ENCODE peak calls at places on chromosomes 2 and 18, in ten cellular contexts. F is naive thymus-derived CD4-positive, alpha-beta T cell; G is CD8-positive, alpha-beta T cell; Z is CD4-positive, alpha-beta T cell; W is pancreas; R is OCI-LY7; Q is right lobe of liver; N is ovary; V is H1; T is effector memory CD4-positive, alpha-beta T cell. C is an unnamed sample.

GRCh38 chr2:204389122-204389521 is 156.2 kb upstream of the PARD3B start:
- DNase-seq in F (no peak), G (no peak), Z (no peak), W (no peak), R (no peak), Q (no peak), N (no peak), V (no peak), T (no peak), C (no peak)

GRCh38 chr2:44297431-44297830 is 22.2 kb downstream of the SLC3A1 start:
- DNase-seq in F (no peak), G (no peak), Z (no peak), W (no peak), R (no peak), Q (no peak), N (no peak), V (no peak), T (no peak), C (no peak)

GRCh38 chr2:173599821-173600354 is 245.2 kb downstream of the CDCA7 start:
- DNase-seq in F (no peak), G (no peak), Z (no peak), W (no peak), R (no peak), Q (no peak), N (no peak), V (no peak), T (no peak), C (no peak)

GRCh38 chr2:40625849-40626248 is 174.0 kb upstream of the SLC8A1 start:
- DNase-seq in F (no peak), G (no peak), Z (no peak), W (no peak), R (no peak), Q (no peak), N (no peak), V (no peak), T (no peak), C (no peak)

GRCh38 chr2:118310878-118311442 is 222.7 kb downstream of the INSIG2 start:
- DNase-seq in F (no peak), G (no peak), Z (no peak), W (peak), R (no peak), Q (no peak), N (no peak), V (peak), T (no peak), C (peak)

GRCh38 chr18:50594931-50595330 is 35.0 kb downstream of the MAPK4 start:
- DNase-seq in F (no peak), G (no peak), Z (no peak), W (no peak), R (no peak), Q (no peak), N (no peak), V (no peak), T (no peak), C (peak)

GRCh38 chr2:173118385-173118784 is 42.7 kb downstream of the MAP3K20 start:
- DNase-seq in F (no peak), G (no peak), Z (no peak), W (no peak), R (no peak), Q (no peak), N (no peak), V (no peak), T (no peak), C (no peak)

GRCh38 chr2:173355132-173355865 is 627 bp downstream of the CDCA7 start:
- DNase-seq in F (peak), G (no peak), Z (peak), W (peak), R (peak), Q (peak), N (peak), V (peak), T (no peak), C (peak)

GRCh38 chr18:60980422-60981005 is 352.7 kb upstream of the CDH20 start:
- DNase-seq in F (no peak), G (no peak), Z (no peak), W (no peak), R (no peak), Q (no peak), N (no peak), V (no peak), T (no peak), C (no peak)

GRCh38 chr2:161049571-161049970 is 110.7 kb upstream of the TANK start:
- DNase-seq in F (no peak), G (no peak), Z (no peak), W (no peak), R (no peak), Q (no peak), N (no peak), V (no peak), T (no peak), C (no peak)

GRCh38 chr2:26483957-26484565 is 6.1 kb upstream of the OTOF start:
- DNase-seq in F (no peak), G (no peak), Z (no peak), W (peak), R (no peak), Q (no peak), N (peak), V (no peak), T (no peak), C (peak)

GRCh38 chr2:102337481-102338386 is 17.9 kb upstream of the IL18R1 start:
- DNase-seq in F (no peak), G (no peak), Z (no peak), W (no peak), R (no peak), Q (no peak), N (no peak), V (no peak), T (no peak), C (no peak)

GRCh38 chr18:48229445-48230052 is 179.6 kb downstream of the ZBTB7C start:
- DNase-seq in F (no peak), G (no peak), Z (no peak), W (no peak), R (no peak), Q (no peak), N (peak), V (no peak), T (no peak), C (no peak)

GRCh38 chr2:202102425-202103005 is 29.5 kb downstream of the KIAA2012 start:
- DNase-seq in F (no peak), G (no peak), Z (no peak), W (no peak), R (no peak), Q (no peak), N (no peak), V (no peak), T (no peak), C (no peak)

GRCh38 chr2:239715606-239716005 is 309.5 kb downstream of the NDUFA10 start:
- DNase-seq in F (no peak), G (no peak), Z (no peak), W (no peak), R (no peak), Q (no peak), N (no peak), V (no peak), T (no peak), C (no peak)

GRCh38 chr2:195636890-195637289 is 20.1 kb upstream of the SLC39A10 start:
- DNase-seq in F (no peak), G (no peak), Z (no peak), W (no peak), R (no peak), Q (no peak), N (no peak), V (no peak), T (no peak), C (no peak)

GRCh38 chr2:146870691-146871090 is 974.1 kb upstream of the ACVR2A start:
- DNase-seq in F (no peak), G (no peak), Z (no peak), W (no peak), R (no peak), Q (no peak), N (no peak), V (no peak), T (no peak), C (no peak)

GRCh38 chr2:146874260-146874658 is 970.6 kb upstream of the ACVR2A start:
- DNase-seq in F (no peak), G (no peak), Z (no peak), W (no peak), R (no peak), Q (no peak), N (no peak), V (no peak), T (no peak), C (no peak)

GRCh38 chr2:146873056-146873455 is 971.8 kb upstream of the ACVR2A start:
- DNase-seq in F (no peak), G (no peak), Z (no peak), W (no peak), R (no peak), Q (no peak), N (no peak), V (no peak), T (no peak), C (no peak)

GRCh38 chr2:146869328-146869727 is 975.5 kb upstream of the ACVR2A start:
- DNase-seq in F (no peak), G (no peak), Z (no peak), W (no peak), R (no peak), Q (no peak), N (no peak), V (no peak), T (no peak), C (no peak)

DNA sequence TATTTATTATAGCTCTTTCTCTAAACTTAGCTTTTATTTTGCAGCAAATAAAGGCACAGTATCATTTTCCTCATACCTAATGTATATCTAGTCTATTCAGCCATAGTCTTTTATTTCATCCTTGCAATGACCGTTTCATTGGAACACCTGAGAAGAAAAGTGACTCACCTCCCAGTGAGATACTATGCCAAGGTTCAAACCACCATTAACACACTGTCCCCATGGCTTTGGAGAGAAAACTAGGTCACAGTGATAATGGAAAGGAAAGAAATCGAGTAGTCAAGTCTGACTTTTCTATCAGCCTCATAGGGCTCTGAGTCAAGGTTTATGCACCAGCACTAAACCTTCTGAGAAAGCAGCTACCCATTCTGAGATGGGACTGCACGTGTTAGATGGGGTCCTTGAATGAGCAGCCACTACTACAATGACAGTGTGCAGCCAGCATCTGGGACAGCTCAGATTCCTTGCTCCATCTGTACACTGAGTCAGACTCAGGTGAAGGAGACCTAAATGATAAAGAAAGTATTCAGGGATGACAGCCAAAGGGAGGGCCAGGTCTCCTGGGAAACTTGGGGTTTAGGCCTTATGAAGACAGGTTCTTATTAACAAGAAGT is 971.1 kb upstream of the ACVR2A start:
- DNase-seq in F (no peak), G (no peak), Z (no peak), W (no peak), R (no peak), Q (no peak), N (no peak), V (no peak), T (no peak), C (no peak)
- H3K27ac ChIP-seq in F (no peak), G (no peak), Z (no peak), W (no peak), R (no peak), Q (no peak), N (no peak), V (no peak), T (no peak), C (no peak)

GRCh38 chr2:36594849-36595248 is 3.1 kb downstream of the FEZ2 start:
- DNase-seq in F (no peak), G (no peak), Z (no peak), W (no peak), R (no peak), Q (no peak), N (no peak), V (no peak), T (no peak), C (no peak)
- H3K27ac ChIP-seq in F (no peak), G (no peak), Z (no peak), W (no peak), R (no peak), Q (no peak), N (no peak), V (no peak), T (no peak), C (no peak)

GRCh38 chr2:83079007-83079406 is 1380.1 kb downstream of the SUCLG1 start:
- DNase-seq in F (no peak), G (no peak), Z (no peak), W (no peak), R (no peak), Q (no peak), N (no peak), V (no peak), T (no peak), C (no peak)

GRCh38 chr2:83085869-83086268 is 1373.2 kb downstream of the SUCLG1 start:
- DNase-seq in F (no peak), G (no peak), Z (no peak), W (no peak), R (no peak), Q (no peak), N (no peak), V (no peak), T (no peak), C (no peak)

GRCh38 chr2:83081835-83082522 is 1377.1 kb downstream of the SUCLG1 start:
- DNase-seq in F (no peak), G (no peak), Z (no peak), W (no peak), R (no peak), Q (no peak), N (no peak), V (no peak), T (no peak), C (no peak)
- H3K27ac ChIP-seq in F (no peak), G (no peak), Z (no peak), W (no peak), R (no peak), Q (no peak), N (no peak), V (no peak), T (no peak), C (no peak)

GRCh38 chr2:221447310-221447709 is 124.8 kb downstream of the EPHA4 start:
- DNase-seq in F (no peak), G (no peak), Z (no peak), W (no peak), R (no peak), Q (no peak), N (no peak), V (no peak), T (no peak), C (no peak)

GRCh38 chr2:221446140-221446539 is 126.0 kb downstream of the EPHA4 start:
- DNase-seq in F (no peak), G (no peak), Z (no peak), W (no peak), R (no peak), Q (no peak), N (no peak), V (no peak), T (no peak), C (no peak)

GRCh38 chr2:221443631-221444030 is 128.5 kb downstream of the EPHA4 start:
- DNase-seq in F (no peak), G (no peak), Z (no peak), W (no peak), R (no peak), Q (no peak), N (no peak), V (no peak), T (no peak), C (no peak)

GRCh38 chr2:221448086-221448856 is 123.8 kb downstream of the EPHA4 start:
- DNase-seq in F (no peak), G (no peak), Z (no peak), W (no peak), R (no peak), Q (no peak), N (no peak), V (no peak), T (no peak), C (no peak)

DNA sequence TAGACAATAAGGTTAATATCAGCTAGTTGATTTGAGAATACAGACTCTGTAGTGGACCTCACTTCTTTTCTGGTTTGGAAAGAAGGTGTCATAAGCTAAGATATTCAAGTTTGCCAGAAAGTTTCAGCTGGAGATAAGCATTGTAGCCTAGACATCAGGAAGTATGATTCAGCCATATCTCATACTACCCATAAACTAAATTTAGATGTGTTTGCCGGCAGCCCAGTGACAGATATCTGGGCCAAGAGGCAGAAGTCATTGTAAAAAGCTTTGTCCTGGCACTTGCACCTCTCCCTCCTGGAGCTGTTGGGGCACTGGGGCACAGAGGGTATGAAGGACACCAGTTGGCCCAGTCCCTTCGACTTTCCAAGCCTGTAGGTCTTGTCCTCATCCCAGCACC is 128.0 kb downstream of the EPHA4 start:
- DNase-seq in F (no peak), G (no peak), Z (no peak), W (no peak), R (no peak), Q (no peak), N (no peak), V (no peak), T (no peak), C (no peak)
- H3K27ac ChIP-seq in F (no peak), G (no peak), Z (no peak), W (no peak), R (no peak), Q (no peak), N (no peak), V (no peak), T (no peak), C (no peak)

GRCh38 chr2:128751751-128752150 is 433.1 kb upstream of the HS6ST1 start:
- DNase-seq in F (no peak), G (no peak), Z (no peak), W (no peak), R (no peak), Q (no peak), N (peak), V (no peak), T (no peak), C (no peak)
- H3K27ac ChIP-seq in F (no peak), G (no peak), Z (no peak), W (no peak), R (no peak), Q (no peak), N (no peak), V (no peak), T (no peak), C (peak)

GRCh38 chr18:77567202-77567601 is 317.6 kb downstream of the GALR1 start:
- DNase-seq in F (no peak), G (no peak), Z (no peak), W (no peak), R (no peak), Q (no peak), N (no peak), V (no peak), T (no peak), C (peak)
- H3K27ac ChIP-seq in F (no peak), G (no peak), Z (no peak), W (no peak), R (no peak), Q (no peak), N (no peak), V (no peak), T (no peak), C (no peak)

DNA sequence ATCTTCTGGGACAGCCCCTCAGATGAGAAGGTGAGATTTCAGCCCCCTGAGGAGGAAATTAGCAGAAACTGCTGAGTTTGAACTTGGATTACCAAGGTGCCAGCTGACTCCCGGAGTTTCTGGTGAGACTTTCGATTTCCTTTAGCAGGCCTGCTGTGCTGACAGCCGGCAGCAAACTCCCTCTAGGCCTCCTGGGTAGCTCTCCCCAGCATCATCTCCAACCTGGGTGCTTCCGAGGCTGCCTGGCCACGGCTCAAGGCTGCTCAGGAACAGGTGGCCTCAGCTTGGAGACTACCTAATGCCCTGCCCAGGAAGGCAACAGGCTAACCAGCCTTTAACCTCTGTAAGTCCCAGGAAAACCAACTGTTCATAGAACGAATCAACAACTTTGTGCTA is 16.4 kb downstream of the SDC1 start:
- DNase-seq in F (no peak), G (no peak), Z (no peak), W (peak), R (peak), Q (peak), N (no peak), V (no peak), T (no peak), C (no peak)
- H3K27ac ChIP-seq in F (no peak), G (no peak), Z (no peak), W (peak), R (no peak), Q (peak), N (no peak), V (no peak), T (no peak), C (peak)

GRCh38 chr2:63345285-63345633 is 243.0 kb downstream of the WDPCP start:
- DNase-seq in F (no peak), G (no peak), Z (no peak), W (no peak), R (no peak), Q (no peak), N (no peak), V (no peak), T (no peak), C (no peak)
- H3K27ac ChIP-seq in F (no peak), G (no peak), Z (no peak), W (no peak), R (no peak), Q (no peak), N (no peak), V (no peak), T (no peak), C (no peak)

C was measured in testis.